ENCODE peak calls at places on chromosomes 11 and 22, in nine cellular contexts. D, P, Z, U, I, O, K, Q and E are unnamed samples.

GRCh38 chr11:24145411-24145810 is 351.4 kb upstream of the LUZP2 start:
- DNase-seq in D (no peak), P (no peak), Z (no peak), U (no peak), I (peak), O (no peak), K (no peak), Q (no peak), E (no peak)

GRCh38 chr11:134575504-134576230 is 163.6 kb upstream of the B3GAT1 start:
- DNase-seq in D (no peak), P (no peak), Z (no peak), U (no peak), I (no peak), O (no peak), K (no peak), Q (no peak), E (no peak)

GRCh38 chr11:118169300-118170140 is 6.9 kb downstream of the SCN2B start:
- DNase-seq in D (no peak), P (no peak), Z (no peak), U (no peak), I (no peak), O (no peak), K (no peak), Q (no peak), E (no peak)

GRCh38 chr11:16511109-16511806 is 154.9 kb upstream of the SOX6 start:
- DNase-seq in D (peak), P (peak), Z (peak), U (peak), I (peak), O (no peak), K (no peak), Q (peak), E (no peak)

GRCh38 chr22:42313804-42314581 is 43.5 kb upstream of the TCF20 start:
- DNase-seq in D (no peak), P (peak), Z (peak), U (peak), I (peak), O (peak), K (peak), Q (peak), E (peak)

GRCh38 chr11:72736452-72737069 is 15.6 kb downstream of the ARAP1 start:
- DNase-seq in D (no peak), P (peak), Z (peak), U (peak), I (peak), O (peak), K (no peak), Q (no peak), E (no peak)

GRCh38 chr11:110497204-110497987 is 67.6 kb downstream of the FDX1 start:
- DNase-seq in D (no peak), P (no peak), Z (no peak), U (no peak), I (no peak), O (no peak), K (no peak), Q (no peak), E (no peak)

GRCh38 chr11:61814242-61814957 is 2.4 kb downstream of the FADS1 start:
- DNase-seq in D (no peak), P (peak), Z (peak), U (peak), I (peak), O (peak), K (no peak), Q (peak), E (no peak)

GRCh38 chr22:45626198-45626651 is 45.4 kb upstream of the ATXN10 start:
- DNase-seq in D (no peak), P (no peak), Z (no peak), U (no peak), I (no peak), O (no peak), K (no peak), Q (no peak), E (no peak)

GRCh38 chr11:119315139-119316016 is 1.6 kb downstream of the MCAM start:
- DNase-seq in D (no peak), P (no peak), Z (peak), U (peak), I (peak), O (peak), K (no peak), Q (no peak), E (no peak)

GRCh38 chr11:125621995-125622394 is 3.0 kb upstream of the CHEK1 start:
- DNase-seq in D (no peak), P (no peak), Z (peak), U (peak), I (peak), O (no peak), K (no peak), Q (no peak), E (no peak)

GRCh38 chr11:117597083-117597482 is 199.9 kb downstream of the DSCAML1 start:
- DNase-seq in D (no peak), P (peak), Z (no peak), U (peak), I (peak), O (peak), K (peak), Q (no peak), E (no peak)

GRCh38 chr11:69557266-69557665 is 75.8 kb downstream of the LINC01488 start:
- DNase-seq in D (no peak), P (no peak), Z (no peak), U (no peak), I (no peak), O (no peak), K (no peak), Q (no peak), E (no peak)

GRCh38 chr22:48476599-48476998 is 1351.1 kb downstream of the BRD1 start:
- DNase-seq in D (no peak), P (no peak), Z (no peak), U (no peak), I (no peak), O (no peak), K (no peak), Q (no peak), E (no peak)

GRCh38 chr11:124600924-124601323 is 10.3 kb upstream of the PANX3 start:
- DNase-seq in D (no peak), P (no peak), Z (no peak), U (no peak), I (no peak), O (no peak), K (no peak), Q (no peak), E (no peak)

GRCh38 chr22:49756656-49757055 is 71.0 kb downstream of the BRD1 start:
- DNase-seq in D (no peak), P (no peak), Z (no peak), U (no peak), I (no peak), O (no peak), K (no peak), Q (no peak), E (no peak)

GRCh38 chr11:114216804-114217195 is 79.4 kb upstream of the NNMT start:
- DNase-seq in D (no peak), P (no peak), Z (no peak), U (no peak), I (no peak), O (peak), K (no peak), Q (no peak), E (no peak)

GRCh38 chr11:19499999-19500398 is 212.6 kb upstream of the NAV2 start:
- DNase-seq in D (no peak), P (no peak), Z (no peak), U (peak), I (peak), O (no peak), K (no peak), Q (no peak), E (no peak)

GRCh38 chr11:1126491-1126926 is 31.2 kb upstream of the MUC5AC start:
- DNase-seq in D (no peak), P (no peak), Z (no peak), U (no peak), I (no peak), O (no peak), K (no peak), Q (no peak), E (no peak)